ENCODE peak calls at places on chromosomes 16 and 17, in eight cellular contexts. One of them, this sample, is unnamed.

GRCh38 chr16:88781140-88782077 is 3.6 kb downstream of the PIEZO1 start:
- DNase-seq in left cardiac atrium: peak; percentile 51
- DNase-seq in NCI-H187 treated with DMSO at 0.1 percent for 48 hours: no peak
- DNase-seq in WERI-Rb-1: no peak
- DNase-seq in skeletal muscle cell: no peak
- DNase-seq in progenitor cell of endocrine pancreas: no peak
- DNase-seq in PC-9: no peak
- DNase-seq in Right ventricle myocardium superior: peak; percentile 78
- DNase-seq in this sample: no peak

GRCh38 chr17:21242026-21242700 is 11.0 kb downstream of the NATD1 start:
- DNase-seq in PC-9: peak; percentile 49
- DNase-seq in skeletal muscle cell: no peak
- DNase-seq in WERI-Rb-1: no peak
- DNase-seq in progenitor cell of endocrine pancreas: no peak
- DNase-seq in left cardiac atrium: no peak
- DNase-seq in Right ventricle myocardium superior: no peak
- DNase-seq in NCI-H187 treated with DMSO at 0.1 percent for 48 hours: no peak
- DNase-seq in this sample: no peak

GRCh38 chr16:62035115-62036092 is 834 bp downstream of the CDH8 start:
- DNase-seq in left cardiac atrium: no peak
- DNase-seq in skeletal muscle cell: no peak
- DNase-seq in PC-9: no peak
- DNase-seq in NCI-H187 treated with DMSO at 0.1 percent for 48 hours: no peak
- DNase-seq in WERI-Rb-1: no peak
- DNase-seq in Right ventricle myocardium superior: peak; percentile 38
- DNase-seq in progenitor cell of endocrine pancreas: peak; percentile 18
- DNase-seq in this sample: no peak

GRCh38 chr17:40582328-40582901 is 17.1 kb upstream of the CCR7 start:
- DNase-seq in progenitor cell of endocrine pancreas: no peak
- DNase-seq in skeletal muscle cell: no peak
- DNase-seq in NCI-H187 treated with DMSO at 0.1 percent for 48 hours: peak; percentile 19
- DNase-seq in WERI-Rb-1: no peak
- DNase-seq in Right ventricle myocardium superior: peak; percentile 75
- DNase-seq in PC-9: peak; percentile 43
- DNase-seq in left cardiac atrium: peak; percentile 63
- DNase-seq in this sample: no peak

GRCh38 chr16:50879873-50880695 is 138.2 kb downstream of the CYLD start:
- DNase-seq in WERI-Rb-1: peak; percentile 95
- DNase-seq in PC-9: no peak
- DNase-seq in Right ventricle myocardium superior: no peak
- DNase-seq in NCI-H187 treated with DMSO at 0.1 percent for 48 hours: no peak
- DNase-seq in progenitor cell of endocrine pancreas: peak; percentile 23
- DNase-seq in left cardiac atrium: no peak
- DNase-seq in skeletal muscle cell: no peak
- DNase-seq in this sample: no peak

GRCh38 chr17:44070455-44071197 is at the start of gene G6PC3:
- DNase-seq in Right ventricle myocardium superior: peak; percentile 95
- DNase-seq in left cardiac atrium: peak; percentile 97
- DNase-seq in skeletal muscle cell: peak; percentile 97
- DNase-seq in progenitor cell of endocrine pancreas: peak; percentile 95
- DNase-seq in NCI-H187 treated with DMSO at 0.1 percent for 48 hours: peak; percentile 57
- DNase-seq in PC-9: peak; percentile 93
- DNase-seq in WERI-Rb-1: peak; percentile 100
- DNase-seq in this sample: peak; percentile 96

GRCh38 chr16:1338119-1338730 is 4.8 kb downstream of the BAIAP3 start:
- DNase-seq in Right ventricle myocardium superior: no peak
- DNase-seq in progenitor cell of endocrine pancreas: peak; percentile 62
- DNase-seq in WERI-Rb-1: peak; percentile 75
- DNase-seq in NCI-H187 treated with DMSO at 0.1 percent for 48 hours: no peak
- DNase-seq in PC-9: no peak
- DNase-seq in left cardiac atrium: no peak
- DNase-seq in skeletal muscle cell: no peak
- DNase-seq in this sample: no peak

GRCh38 chr16:86491643-86492030 is 18.7 kb upstream of the FOXF1 start:
- DNase-seq in PC-9: no peak
- DNase-seq in Right ventricle myocardium superior: no peak
- DNase-seq in left cardiac atrium: no peak
- DNase-seq in skeletal muscle cell: no peak
- DNase-seq in WERI-Rb-1: no peak
- DNase-seq in progenitor cell of endocrine pancreas: no peak
- DNase-seq in NCI-H187 treated with DMSO at 0.1 percent for 48 hours: no peak
- DNase-seq in this sample: no peak

GRCh38 chr16:88453621-88454314 is 688 bp downstream of the ZFPM1 start:
- DNase-seq in PC-9: peak; percentile 26
- DNase-seq in NCI-H187 treated with DMSO at 0.1 percent for 48 hours: no peak
- DNase-seq in left cardiac atrium: no peak
- DNase-seq in progenitor cell of endocrine pancreas: no peak
- DNase-seq in skeletal muscle cell: no peak
- DNase-seq in WERI-Rb-1: no peak
- DNase-seq in Right ventricle myocardium superior: no peak
- DNase-seq in this sample: no peak

GRCh38 chr17:19271751-19272357 is 34.7 kb downstream of the EPN2 start:
- DNase-seq in Right ventricle myocardium superior: no peak
- DNase-seq in NCI-H187 treated with DMSO at 0.1 percent for 48 hours: no peak
- DNase-seq in skeletal muscle cell: no peak
- DNase-seq in WERI-Rb-1: no peak
- DNase-seq in progenitor cell of endocrine pancreas: no peak
- DNase-seq in PC-9: no peak
- DNase-seq in left cardiac atrium: no peak
- DNase-seq in this sample: peak; percentile 16

GRCh38 chr17:79840204-79840988 is 1.2 kb upstream of the CBX4 start:
- DNase-seq in Right ventricle myocardium superior: peak; percentile 90
- DNase-seq in progenitor cell of endocrine pancreas: no peak
- DNase-seq in left cardiac atrium: peak; percentile 81
- DNase-seq in PC-9: peak; percentile 27
- DNase-seq in NCI-H187 treated with DMSO at 0.1 percent for 48 hours: no peak
- DNase-seq in skeletal muscle cell: no peak
- DNase-seq in WERI-Rb-1: peak; percentile 54
- DNase-seq in this sample: peak; percentile 31

GRCh38 chr16:79191933-79192332 is 408.6 kb downstream of the MAF start:
- DNase-seq in skeletal muscle cell: no peak
- DNase-seq in WERI-Rb-1: no peak
- DNase-seq in progenitor cell of endocrine pancreas: no peak
- DNase-seq in PC-9: no peak
- DNase-seq in Right ventricle myocardium superior: no peak
- DNase-seq in left cardiac atrium: no peak
- DNase-seq in NCI-H187 treated with DMSO at 0.1 percent for 48 hours: no peak
- DNase-seq in this sample: peak; percentile 34

GRCh38 chr17:18859256-18859655 is 1.3 kb downstream of the PRPSAP2 start:
- DNase-seq in left cardiac atrium: no peak
- DNase-seq in NCI-H187 treated with DMSO at 0.1 percent for 48 hours: no peak
- DNase-seq in skeletal muscle cell: no peak
- DNase-seq in PC-9: no peak
- DNase-seq in Right ventricle myocardium superior: no peak
- DNase-seq in progenitor cell of endocrine pancreas: no peak
- DNase-seq in WERI-Rb-1: no peak
- DNase-seq in this sample: peak; percentile 68

GRCh38 chr16:85438981-85439639 is 174.0 kb upstream of the GSE1 start:
- DNase-seq in progenitor cell of endocrine pancreas: no peak
- DNase-seq in PC-9: no peak
- DNase-seq in NCI-H187 treated with DMSO at 0.1 percent for 48 hours: no peak
- DNase-seq in Right ventricle myocardium superior: no peak
- DNase-seq in skeletal muscle cell: no peak
- DNase-seq in WERI-Rb-1: peak; percentile 83
- DNase-seq in left cardiac atrium: no peak
- DNase-seq in this sample: no peak

GRCh38 chr17:50117202-50118040 is 12.5 kb downstream of the SAMD14 start:
- DNase-seq in NCI-H187 treated with DMSO at 0.1 percent for 48 hours: no peak
- DNase-seq in skeletal muscle cell: no peak
- DNase-seq in WERI-Rb-1: no peak
- DNase-seq in left cardiac atrium: peak; percentile 69
- DNase-seq in Right ventricle myocardium superior: peak; percentile 70
- DNase-seq in PC-9: peak; percentile 62
- DNase-seq in progenitor cell of endocrine pancreas: peak; percentile 81
- DNase-seq in this sample: peak; percentile 46

GRCh38 chr17:81263371-81264181 is 24.5 kb downstream of the NDUFAF8 start:
- DNase-seq in WERI-Rb-1: no peak
- DNase-seq in PC-9: no peak
- DNase-seq in left cardiac atrium: no peak
- DNase-seq in Right ventricle myocardium superior: no peak
- DNase-seq in progenitor cell of endocrine pancreas: no peak
- DNase-seq in skeletal muscle cell: no peak
- DNase-seq in NCI-H187 treated with DMSO at 0.1 percent for 48 hours: no peak
- DNase-seq in this sample: no peak

GRCh38 chr17:47106130-47106529 is 83.0 kb downstream of the CDC27 start:
- DNase-seq in left cardiac atrium: no peak
- DNase-seq in PC-9: no peak
- DNase-seq in progenitor cell of endocrine pancreas: no peak
- DNase-seq in skeletal muscle cell: no peak
- DNase-seq in WERI-Rb-1: no peak
- DNase-seq in NCI-H187 treated with DMSO at 0.1 percent for 48 hours: no peak
- DNase-seq in Right ventricle myocardium superior: no peak
- DNase-seq in this sample: no peak

GRCh38 chr16:13049688-13050087 is 148.3 kb downstream of the SHISA9 start:
- DNase-seq in NCI-H187 treated with DMSO at 0.1 percent for 48 hours: no peak
- DNase-seq in left cardiac atrium: no peak
- DNase-seq in WERI-Rb-1: no peak
- DNase-seq in skeletal muscle cell: no peak
- DNase-seq in PC-9: no peak
- DNase-seq in Right ventricle myocardium superior: no peak
- DNase-seq in progenitor cell of endocrine pancreas: no peak
- DNase-seq in this sample: no peak

GRCh38 chr17:16040710-16041251 is 41.2 kb downstream of the TTC19 start:
- DNase-seq in left cardiac atrium: no peak
- DNase-seq in progenitor cell of endocrine pancreas: no peak
- DNase-seq in Right ventricle myocardium superior: no peak
- DNase-seq in skeletal muscle cell: no peak
- DNase-seq in NCI-H187 treated with DMSO at 0.1 percent for 48 hours: no peak
- DNase-seq in PC-9: no peak
- DNase-seq in WERI-Rb-1: no peak
- DNase-seq in this sample: peak; percentile 95

GRCh38 chr16:54136276-54136625 is 150.3 kb downstream of the IRX3 start:
- DNase-seq in skeletal muscle cell: no peak
- DNase-seq in Right ventricle myocardium superior: no peak
- DNase-seq in WERI-Rb-1: peak; percentile 75
- DNase-seq in progenitor cell of endocrine pancreas: no peak
- DNase-seq in left cardiac atrium: no peak
- DNase-seq in PC-9: no peak
- DNase-seq in NCI-H187 treated with DMSO at 0.1 percent for 48 hours: no peak
- DNase-seq in this sample: peak; percentile 60

GRCh38 chr17:32161506-32162365 is 19.4 kb downstream of the RHOT1 start:
- DNase-seq in progenitor cell of endocrine pancreas: no peak
- DNase-seq in skeletal muscle cell: peak; percentile 54
- DNase-seq in WERI-Rb-1: no peak
- DNase-seq in PC-9: peak; percentile 36
- DNase-seq in Right ventricle myocardium superior: no peak
- DNase-seq in NCI-H187 treated with DMSO at 0.1 percent for 48 hours: no peak
- DNase-seq in left cardiac atrium: no peak
- DNase-seq in this sample: peak; percentile 92

GRCh38 chr17:76394166-76394565 is 9.8 kb downstream of the SPHK1 start:
- DNase-seq in Right ventricle myocardium superior: no peak
- DNase-seq in progenitor cell of endocrine pancreas: no peak
- DNase-seq in WERI-Rb-1: no peak
- DNase-seq in left cardiac atrium: no peak
- DNase-seq in PC-9: peak; percentile 33
- DNase-seq in skeletal muscle cell: no peak
- DNase-seq in NCI-H187 treated with DMSO at 0.1 percent for 48 hours: no peak
- DNase-seq in this sample: no peak

GRCh38 chr17:73304971-73305786 is 6.6 kb downstream of the CDC42EP4 start:
- DNase-seq in left cardiac atrium: peak; percentile 87
- DNase-seq in skeletal muscle cell: no peak
- DNase-seq in NCI-H187 treated with DMSO at 0.1 percent for 48 hours: no peak
- DNase-seq in WERI-Rb-1: peak; percentile 83
- DNase-seq in progenitor cell of endocrine pancreas: no peak
- DNase-seq in Right ventricle myocardium superior: peak; percentile 75
- DNase-seq in PC-9: peak; percentile 64
- DNase-seq in this sample: peak; percentile 67